ENCODE peak calls at places on chromosomes 2 and 18, in ten cellular contexts. Y is HEK293T; M is non-pigmented ciliary epithelial cell; Q is stimulated activated CD4-positive, alpha-beta T cell treated with anti-CD3 and anti-CD28 coated beads, Interleukin-15, amount 100 ng/mL, for 1 hour; X is A549; W is HuH-7; V is GM19239; D is HTR-8/SVneo; U is NCI-H2227 treated with DMSO at 0.1 percent for 48 hours; T is mesothelial cell of epicardium. F is an unnamed sample.

GRCh38 chr2:181742908-181743722 is 62.8 kb upstream of the NEUROD1 start:
- DNase-seq in X (peak; percentile 65), T (no peak), D (peak; percentile 27), W (peak; percentile 10), Y (peak; percentile 39), M (peak; percentile 35), Q (no peak), V (peak; percentile 7), U (peak; percentile 68), F (peak; percentile 37)

GRCh38 chr2:56313541-56313940 is 129.8 kb downstream of the CCDC85A start:
- DNase-seq in U (no peak), T (no peak), X (no peak), W (no peak), Y (no peak), V (no peak), Q (no peak), D (no peak), M (no peak), F (no peak)

GRCh38 chr2:145041706-145042105 is 521.8 kb upstream of the ZEB2 start:
- DNase-seq in M (no peak), W (no peak), Y (no peak), X (no peak), U (no peak), V (no peak), Q (no peak), D (no peak), T (no peak), F (no peak)

GRCh38 chr2:105895995-105896764 is 151.5 kb downstream of the NCK2 start:
- DNase-seq in T (no peak), Q (no peak), D (no peak), M (no peak), V (no peak), W (no peak), Y (no peak), X (no peak), U (no peak), F (no peak)

GRCh38 chr2:134360750-134361487 is 107.0 kb downstream of the MGAT5 start:
- DNase-seq in U (no peak), M (no peak), D (no peak), W (no peak), Q (no peak), Y (no peak), X (no peak), T (no peak), V (no peak), F (no peak)

GRCh38 chr2:221554769-221555510 is 17.2 kb downstream of the EPHA4 start:
- DNase-seq in Q (no peak), X (no peak), D (no peak), U (no peak), Y (no peak), V (peak; percentile 16), M (no peak), T (no peak), W (no peak), F (peak; percentile 39)

GRCh38 chr2:54595999-54596903 is 127.2 kb upstream of the EML6 start:
- DNase-seq in Q (no peak), T (no peak), Y (no peak), U (no peak), D (no peak), M (no peak), W (no peak), V (no peak), X (no peak), F (no peak)

GRCh38 chr2:211928186-211928585 is 610.4 kb downstream of the ERBB4 start:
- DNase-seq in T (no peak), U (peak; percentile 12), X (no peak), Q (no peak), M (no peak), V (no peak), D (no peak), W (no peak), Y (no peak), F (no peak)

GRCh38 chr18:3179430-3180089 is 40.2 kb downstream of the MYOM1 start:
- DNase-seq in U (no peak), T (no peak), X (no peak), M (no peak), V (peak; percentile 35), Q (no peak), W (no peak), Y (no peak), D (no peak), F (peak; percentile 43)

GRCh38 chr2:27843992-27844391 is 46.2 kb downstream of the RBKS start:
- DNase-seq in Y (no peak), D (no peak), Q (no peak), W (no peak), V (no peak), X (no peak), U (no peak), T (no peak), M (no peak), F (no peak)

GRCh38 chr2:136253288-136254004 is 135.5 kb upstream of the CXCR4 start:
- DNase-seq in D (no peak), M (no peak), X (no peak), W (no peak), Y (no peak), V (no peak), T (no peak), U (no peak), Q (no peak), F (no peak)

F was measured in GM20000.